ENCODE peak calls at places on chromosomes 13 and 19, in ten cellular contexts. L, E, K, S, B, X, M, Y, T and G are unnamed samples.

GRCh38 chr13:95677564-95678386 is 836 bp downstream of the DNAJC3 start:
- DNase-seq in L (no peak), X (peak), E (no peak), Y (peak), T (no peak), S (no peak), M (no peak), K (no peak), B (peak), G (no peak)

GRCh38 chr19:628168-628567 is 5.2 kb downstream of the POLRMT start:
- DNase-seq in M (no peak), X (no peak), Y (no peak), B (no peak), K (no peak), T (no peak), L (peak), S (no peak), E (no peak), G (no peak)

GRCh38 chr19:17743874-17744273 is 7.4 kb upstream of the FCHO1 start:
- DNase-seq in K (no peak), Y (peak), S (no peak), B (no peak), L (no peak), T (no peak), M (no peak), E (no peak), X (no peak), G (no peak)

GRCh38 chr13:28046981-28047380 is 53.4 kb downstream of the FLT3 start:
- DNase-seq in X (no peak), Y (peak), E (no peak), S (no peak), K (no peak), T (no peak), M (no peak), L (no peak), B (no peak), G (peak)

GRCh38 chr19:45159204-45159970 is 1.4 kb downstream of the NKPD1 start:
- DNase-seq in T (no peak), X (no peak), K (no peak), Y (no peak), E (no peak), B (no peak), L (no peak), M (no peak), S (no peak), G (no peak)

GRCh38 chr19:50311723-50312635 is 17.2 kb downstream of the KCNC3 start:
- DNase-seq in B (no peak), X (no peak), S (no peak), K (no peak), T (no peak), E (no peak), Y (no peak), L (peak), M (no peak), G (no peak)

GRCh38 chr19:45049073-45049736 is 10.4 kb downstream of the CLASRP start:
- DNase-seq in L (no peak), S (no peak), X (no peak), T (no peak), M (no peak), K (peak), Y (no peak), B (no peak), E (no peak), G (no peak)

GRCh38 chr19:13484141-13484540 is 22.1 kb downstream of the CACNA1A start:
- DNase-seq in E (no peak), Y (peak), B (no peak), M (no peak), K (no peak), S (no peak), L (no peak), T (no peak), X (no peak), G (no peak)

GRCh38 chr13:86446311-86446710 is 647.1 kb upstream of the SLITRK6 start:
- DNase-seq in E (no peak), X (no peak), Y (peak), L (peak), T (no peak), K (no peak), S (no peak), M (no peak), B (no peak), G (no peak)

GRCh38 chr19:32168606-32169005 is 176.8 kb upstream of the ZNF507 start:
- DNase-seq in T (no peak), B (no peak), K (no peak), Y (no peak), S (no peak), E (no peak), M (no peak), L (no peak), X (no peak), G (no peak)

GRCh38 chr13:94464771-94465170 is 14.7 kb downstream of the DCT start:
- DNase-seq in S (no peak), L (peak), Y (no peak), B (no peak), X (no peak), E (no peak), T (no peak), M (no peak), K (no peak), G (no peak)

GRCh38 chr19:5967994-5968430 is 9.9 kb downstream of the RANBP3 start:
- DNase-seq in K (peak), B (peak), Y (peak), X (peak), S (no peak), T (peak), E (peak), L (peak), M (peak), G (peak)

GRCh38 chr13:51148223-51148951 is 37.3 kb upstream of the C13orf42 start:
- DNase-seq in E (no peak), T (peak), X (no peak), B (no peak), Y (no peak), K (no peak), S (no peak), L (peak), M (no peak), G (no peak)

GRCh38 chr19:3944018-3944721 is 11.3 kb downstream of the NMRK2 start:
- DNase-seq in Y (no peak), E (no peak), M (peak), B (no peak), K (no peak), S (no peak), L (no peak), T (no peak), X (no peak), G (no peak)

GRCh38 chr19:13623686-13624405 is 117.6 kb upstream of the CACNA1A start:
- DNase-seq in Y (no peak), X (no peak), T (peak), L (peak), S (no peak), B (no peak), E (no peak), K (no peak), M (no peak), G (no peak)

GRCh38 chr13:28489536-28489935 is 5.4 kb downstream of the FLT1 start:
- DNase-seq in T (no peak), S (no peak), B (no peak), Y (peak), M (no peak), X (no peak), E (no peak), L (no peak), K (no peak), G (no peak)

GRCh38 chr13:20472531-20472930 is 53.1 kb downstream of the CRYL1 start:
- DNase-seq in K (no peak), X (no peak), L (no peak), Y (no peak), S (no peak), M (no peak), B (no peak), E (no peak), T (no peak), G (no peak)

GRCh38 chr19:40266111-40266510 is 19.0 kb downstream of the AKT2 start:
- DNase-seq in L (no peak), E (no peak), M (no peak), S (no peak), T (no peak), K (no peak), X (no peak), B (no peak), Y (no peak), G (no peak)

GRCh38 chr13:34031629-34032028 is 213.7 kb downstream of the RFC3 start:
- DNase-seq in E (no peak), Y (no peak), B (no peak), T (no peak), S (no peak), M (no peak), K (no peak), L (no peak), X (no peak), G (no peak)

GRCh38 chr13:20828540-20829364 is 55.0 kb upstream of the EEF1AKMT1 start:
- DNase-seq in X (no peak), T (no peak), B (peak), K (peak), M (peak), Y (peak), E (no peak), S (no peak), L (no peak), G (no peak)

GRCh38 chr19:35044317-35045117 is 3.0 kb downstream of the HPN start:
- DNase-seq in K (peak), S (no peak), B (peak), X (peak), Y (peak), E (no peak), M (peak), T (no peak), L (peak), G (no peak)

GRCh38 chr13:28611654-28612131 is 47.2 kb upstream of the POMP start:
- DNase-seq in Y (peak), X (no peak), S (no peak), E (no peak), K (no peak), T (no peak), M (peak), L (no peak), B (no peak), G (no peak)

GRCh38 chr13:85864963-85865530 is 65.8 kb upstream of the SLITRK6 start:
- DNase-seq in L (peak), B (peak), E (no peak), X (no peak), Y (peak), M (peak), K (no peak), T (no peak), S (no peak), G (peak)

GRCh38 chr13:69828527-69828926 is 279.1 kb upstream of the ATXN8OS start:
- DNase-seq in L (peak), Y (no peak), B (no peak), S (no peak), M (no peak), X (no peak), T (no peak), E (no peak), K (no peak), G (no peak)

GRCh38 chr19:47608908-47609879 is at the start of gene BICRA:
- DNase-seq in M (peak), Y (peak), X (peak), L (peak), S (peak), T (peak), K (peak), E (peak), B (peak), G (peak)

GRCh38 chr13:113915012-113915763 is 51.3 kb upstream of the GAS6 start:
- DNase-seq in T (no peak), E (no peak), M (no peak), Y (no peak), K (no peak), B (no peak), S (no peak), X (no peak), L (peak), G (no peak)

GRCh38 chr13:101552797-101553196 is 100.3 kb downstream of the ITGBL1 start:
- DNase-seq in L (no peak), X (no peak), S (no peak), Y (peak), T (no peak), K (no peak), M (no peak), E (no peak), B (no peak), G (no peak)

GRCh38 chr13:37369618-37370017 is 228.9 kb downstream of the POSTN start:
- DNase-seq in M (no peak), S (no peak), X (no peak), L (no peak), Y (peak), B (no peak), E (no peak), K (no peak), T (no peak), G (peak)

GRCh38 chr13:112062047-112062618 is 4.8 kb upstream of the SOX1 start:
- DNase-seq in X (no peak), S (no peak), M (no peak), K (no peak), E (no peak), Y (no peak), L (peak), T (no peak), B (no peak), G (no peak)

GRCh38 chr13:114108141-114108761 is 24.2 kb downstream of the RASA3 start:
- DNase-seq in E (no peak), B (no peak), M (no peak), L (peak), X (no peak), S (no peak), T (peak), K (no peak), Y (no peak), G (no peak)

GRCh38 chr13:92251815-92252214 is 853.4 kb downstream of the GPC5 start:
- DNase-seq in X (no peak), L (no peak), B (no peak), M (no peak), S (no peak), E (no peak), K (no peak), Y (no peak), T (no peak), G (no peak)

GRCh38 chr19:13127051-13127450 is 9.0 kb downstream of the NACC1 start:
- DNase-seq in E (no peak), S (no peak), Y (peak), T (no peak), X (no peak), B (no peak), K (no peak), M (no peak), L (no peak), G (no peak)

GRCh38 chr19:33621065-33621785 is 528 bp upstream of the CHST8 start:
- DNase-seq in Y (no peak), K (no peak), L (peak), M (no peak), T (peak), E (no peak), X (no peak), B (no peak), S (no peak), G (no peak)

DNA sequence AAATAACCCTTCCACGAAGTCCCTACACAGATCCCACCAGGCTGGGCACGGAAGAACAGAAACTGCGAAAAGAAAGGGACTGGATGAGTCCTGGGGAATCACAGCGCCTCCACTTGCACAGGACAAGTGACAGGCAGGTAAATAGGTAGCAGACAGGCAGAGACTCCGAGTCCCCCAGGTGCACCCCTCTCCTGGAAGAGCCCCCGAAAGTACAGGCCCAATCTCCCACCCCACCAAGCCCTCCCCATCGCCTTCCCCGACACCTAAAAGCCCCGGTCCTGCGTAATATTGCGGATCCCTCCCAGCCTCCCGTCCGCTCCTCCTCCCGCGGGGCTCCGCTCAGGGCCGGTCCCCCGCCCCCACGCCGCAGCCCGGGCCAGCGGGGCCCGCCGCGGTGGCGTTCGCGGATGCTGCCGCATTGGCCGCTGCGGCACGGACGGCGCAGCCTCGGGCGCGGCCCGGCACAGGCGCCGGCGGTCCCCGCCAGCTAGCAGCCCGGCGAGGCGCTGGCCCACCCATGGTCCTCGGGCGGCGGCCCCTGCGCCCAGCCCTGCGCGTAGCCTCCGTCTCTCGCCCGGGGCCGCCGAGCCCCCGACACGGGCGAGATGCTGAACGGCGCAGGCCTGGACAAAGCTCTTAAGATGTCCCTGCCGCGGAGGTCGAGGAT is at the start of gene ATP8A2:
- DNase-seq in X (no peak), L (peak), Y (no peak), M (no peak), E (no peak), S (no peak), T (no peak), K (no peak), B (no peak), G (no peak)
- H3K4me3 ChIP-seq in X (peak), L (peak), Y (peak), M (no peak), E (no peak), S (peak), T (peak), K (no peak), B (no peak), G (peak)

GRCh38 chr13:67094078-67094477 is 136.1 kb downstream of the PCDH9 start:
- DNase-seq in S (no peak), L (no peak), B (no peak), M (no peak), T (no peak), E (no peak), X (no peak), K (no peak), Y (no peak), G (no peak)
- TF ChIP-seq CTCF in S (no peak), L (no peak), B (no peak), M (no peak), T (no peak), E (no peak), X (no peak), K (no peak), Y (no peak), G (no peak)

DNA sequence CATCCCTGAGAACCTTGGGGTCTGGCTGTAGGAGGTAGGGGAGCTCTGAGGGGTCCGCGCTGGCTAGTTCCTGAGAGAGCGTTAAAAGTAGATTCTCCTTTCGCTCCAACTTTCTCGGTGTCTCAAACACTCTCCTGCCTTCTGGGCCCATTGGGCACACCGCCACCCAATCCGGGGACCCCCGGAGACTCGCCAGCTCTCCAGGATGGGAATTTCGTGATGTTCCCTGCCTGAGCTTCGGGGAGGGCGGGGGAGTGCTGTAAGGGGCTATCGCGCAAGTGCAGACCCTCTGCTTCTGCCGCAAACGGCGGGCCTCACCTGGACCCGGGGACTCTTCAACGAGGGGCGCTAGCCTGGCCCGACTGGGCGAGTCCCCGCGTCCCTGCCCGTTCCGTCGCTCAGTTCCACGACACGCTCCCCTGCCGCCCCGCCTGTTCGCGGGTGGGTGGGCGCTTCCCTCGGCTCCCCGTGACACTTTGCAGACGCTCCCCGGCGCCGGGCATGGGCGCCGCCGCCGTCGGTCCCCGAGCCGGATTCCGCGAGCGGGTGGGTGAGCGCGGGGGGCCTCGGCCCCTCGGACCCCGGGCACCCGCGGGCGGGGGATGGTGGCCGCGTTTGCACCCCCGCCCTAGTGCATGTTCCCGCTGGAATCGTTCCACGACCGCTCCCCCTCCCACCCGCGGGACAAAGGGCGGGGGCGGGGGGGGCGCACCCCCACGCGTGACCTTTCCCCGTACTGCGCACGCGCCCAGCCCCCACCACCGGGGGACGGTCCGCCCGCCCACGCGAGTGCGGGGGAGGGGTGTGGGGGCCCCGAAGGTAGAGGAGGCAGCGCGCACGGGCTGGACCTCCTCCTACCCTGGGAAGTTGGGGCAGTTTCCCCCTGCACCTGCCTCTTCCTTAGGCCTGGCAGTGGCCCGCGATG is at the start of gene CCDC106:
- DNase-seq in X (peak), K (peak), Y (peak), E (peak), M (peak), B (peak), L (peak), S (no peak), T (peak), G (no peak)
- H3K27ac ChIP-seq in X (peak), K (peak), Y (peak), E (peak), M (peak), B (peak), L (no peak), S (peak), T (peak), G (peak)

DNA sequence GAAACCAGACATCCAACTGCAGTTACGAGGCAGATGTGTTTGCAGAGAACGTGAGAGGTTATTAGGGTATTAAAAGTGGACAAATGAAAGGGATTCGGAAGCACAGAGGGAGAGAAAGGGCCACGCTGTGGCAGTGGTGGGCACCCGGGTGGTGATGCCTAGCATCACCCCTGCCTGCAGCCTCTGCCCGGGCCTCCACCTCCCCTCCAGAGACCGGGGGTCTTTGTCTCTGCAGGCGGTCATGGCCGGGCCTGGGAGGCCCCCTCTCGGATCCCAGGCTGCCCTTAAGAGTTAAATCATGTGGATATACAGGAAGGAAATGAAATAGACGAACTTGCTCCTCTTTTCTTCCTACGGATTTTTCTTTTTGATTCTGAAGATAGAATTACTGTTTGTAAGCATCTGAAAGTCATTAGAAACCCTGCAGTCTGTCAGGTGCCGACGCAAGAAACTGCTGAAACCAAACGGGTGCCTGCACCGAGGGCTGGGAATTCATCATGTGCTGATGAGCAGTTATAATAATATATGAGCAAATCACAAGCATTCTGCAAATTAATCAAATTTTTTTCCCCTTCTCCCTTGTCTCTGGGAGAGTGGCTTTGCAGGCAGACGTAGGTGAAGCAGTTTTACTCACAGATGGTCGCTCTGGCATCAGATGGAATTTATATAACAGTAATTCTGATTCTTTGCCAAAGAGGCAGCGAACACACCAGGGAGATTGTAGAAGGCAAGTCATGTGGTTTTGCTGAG is 319.8 kb downstream of the ZNF536 start:
- DNase-seq in K (no peak), X (no peak), S (no peak), B (no peak), L (no peak), Y (no peak), E (no peak), M (no peak), T (no peak), G (no peak)
- H3K4me3 ChIP-seq in K (no peak), X (no peak), S (peak), B (no peak), L (peak), Y (no peak), E (peak), M (no peak), T (no peak), G (no peak)

DNA sequence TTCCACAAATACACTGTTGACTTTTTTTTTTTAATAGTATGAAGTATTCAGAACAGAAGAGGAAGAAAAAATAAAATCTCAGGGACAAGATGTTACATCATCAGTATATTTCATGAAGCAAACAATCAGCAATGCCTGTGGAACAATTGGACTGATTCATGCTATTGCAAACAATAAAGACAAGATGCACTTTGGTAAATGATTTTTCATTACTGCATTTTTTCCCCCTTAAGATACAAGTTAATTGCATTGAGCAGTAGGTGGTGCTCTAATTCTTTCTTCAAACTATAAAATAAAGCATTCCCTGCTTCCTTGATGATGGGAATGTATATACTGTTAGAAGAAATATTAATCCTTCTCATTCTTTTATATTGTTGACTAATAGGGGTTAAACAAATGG is 17.1 kb downstream of the UCHL3 start:
- DNase-seq in X (no peak), E (no peak), Y (peak), B (peak), K (no peak), L (no peak), T (no peak), M (no peak), S (no peak), G (no peak)
- TF ChIP-seq CTCF in X (no peak), E (no peak), Y (peak), B (peak), K (peak), L (peak), T (no peak), M (no peak), S (no peak), G (peak)

GRCh38 chr13:30169442-30169841 is 137.9 kb downstream of the KATNAL1 start:
- DNase-seq in B (no peak), T (no peak), M (no peak), K (no peak), Y (no peak), X (no peak), E (no peak), L (no peak), S (no peak), G (no peak)
- H3K27ac ChIP-seq in B (no peak), T (no peak), M (no peak), K (no peak), Y (no peak), X (no peak), E (no peak), L (no peak), S (no peak), G (no peak)